ENCODE peak calls at places on chromosomes 11 and 22, in six cellular contexts. M is body of pancreas; N is SK-N-SH; A is CD8-positive, alpha-beta T cell; O is heart right ventricle; I is SJSA1. E is an unnamed sample. For H3K4me1, the result is how much of the 10 kb centered on the place peaks cover.

GRCh38 chr11:10930961-10931760 is 73.3 kb upstream of the ZBED5 start:
- DNase-seq in M (peak), N (peak), A (peak), O (peak), I (peak), E (peak)

GRCh38 chr22:40183029-40183581 is 5.4 kb downstream of the TNRC6B start:
- DNase-seq in M (peak), N (no peak), A (no peak), O (no peak), I (peak), E (no peak)

GRCh38 chr11:34299284-34299961 is 58.4 kb downstream of the ABTB2 start:
- DNase-seq in M (no peak), N (no peak), A (no peak), O (no peak), I (no peak), E (no peak)

GRCh38 chr11:122656073-122656630 is 630 bp downstream of the UBASH3B start:
- DNase-seq in M (peak), N (peak), A (peak), O (peak), I (peak), E (peak)

GRCh38 chr11:47051217-47051616 is 114.7 kb downstream of the CSTPP1 start:
- DNase-seq in M (no peak), N (no peak), A (no peak), O (no peak), I (no peak), E (no peak)

GRCh38 chr11:75475767-75476650 is 43.0 kb upstream of the KLHL35 start:
- DNase-seq in M (peak), N (no peak), A (no peak), O (peak), I (no peak), E (no peak)

GRCh38 chr11:44622721-44623258 is 57.3 kb downstream of the CD82 start:
- DNase-seq in M (no peak), N (no peak), A (peak), O (no peak), I (peak), E (no peak)

GRCh38 chr11:66743271-66743968 is 14.4 kb upstream of the SPTBN2 start:
- DNase-seq in M (peak), N (no peak), A (no peak), O (no peak), I (peak), E (no peak)

GRCh38 chr11:121606354-121606753 is 153.6 kb upstream of the SORL1-AS1 start:
- DNase-seq in M (no peak), N (no peak), A (no peak), O (no peak), I (no peak), E (no peak)

GRCh38 chr11:77199346-77199745 is 71.3 kb downstream of the MYO7A start:
- DNase-seq in M (no peak), N (no peak), A (no peak), O (no peak), I (no peak), E (peak)

GRCh38 chr11:126891556-126892217 is 108.9 kb downstream of the KIRREL3 start:
- DNase-seq in M (no peak), N (no peak), A (no peak), O (peak), I (no peak), E (no peak)

GRCh38 chr22:22408731-22409696 is 99.5 kb downstream of the ZNF280B start:
- DNase-seq in M (peak), N (peak), A (no peak), O (no peak), I (no peak), E (peak)

GRCh38 chr11:106281455-106282173 is 204.2 kb downstream of the AASDHPPT start:
- DNase-seq in M (no peak), N (no peak), A (no peak), O (no peak), I (no peak), E (no peak)

GRCh38 chr11:115220881-115221280 is 283.3 kb downstream of the CADM1 start:
- DNase-seq in M (no peak), N (no peak), A (no peak), O (no peak), I (no peak), E (no peak)

GRCh38 chr22:43402128-43402527 is 9.7 kb upstream of the MPPED1 start:
- DNase-seq in M (no peak), N (no peak), A (no peak), O (no peak), I (no peak), E (no peak)

GRCh38 chr11:130849215-130849568 is 67.1 kb downstream of the SNX19 start:
- DNase-seq in M (no peak), N (no peak), A (no peak), O (no peak), I (no peak), E (no peak)

GRCh38 chr22:37186228-37186996 is 1.6 kb downstream of the C1QTNF6 start:
- DNase-seq in M (peak), N (peak), A (peak), O (no peak), I (no peak), E (no peak)

GRCh38 chr11:9765320-9766101 is 101.6 kb downstream of the SWAP70 start:
- DNase-seq in M (peak), N (no peak), A (no peak), O (peak), I (peak), E (peak)

GRCh38 chr11:11382858-11383532 is 29.9 kb upstream of the CSNK2A3 start:
- DNase-seq in M (no peak), N (no peak), A (no peak), O (no peak), I (no peak), E (no peak)

GRCh38 chr22:37484115-37485005 is 1.8 kb downstream of the MFNG start:
- DNase-seq in M (peak), N (no peak), A (peak), O (peak), I (no peak), E (no peak)

GRCh38 chr11:116415095-116415494 is 357.7 kb downstream of the BUD13 start:
- DNase-seq in M (no peak), N (no peak), A (no peak), O (no peak), I (no peak), E (no peak)

GRCh38 chr11:45410391-45411215 is 124.5 kb upstream of the SYT13 start:
- DNase-seq in M (no peak), N (no peak), A (no peak), O (no peak), I (no peak), E (no peak)

GRCh38 chr11:130633466-130633865 is 185.0 kb downstream of the ADAMTS15 start:
- DNase-seq in M (no peak), N (no peak), A (no peak), O (no peak), I (no peak), E (no peak)

GRCh38 chr11:3939651-3940190 is 84.3 kb downstream of the STIM1 start:
- DNase-seq in M (no peak), N (no peak), A (no peak), O (no peak), I (no peak), E (no peak)

DNA sequence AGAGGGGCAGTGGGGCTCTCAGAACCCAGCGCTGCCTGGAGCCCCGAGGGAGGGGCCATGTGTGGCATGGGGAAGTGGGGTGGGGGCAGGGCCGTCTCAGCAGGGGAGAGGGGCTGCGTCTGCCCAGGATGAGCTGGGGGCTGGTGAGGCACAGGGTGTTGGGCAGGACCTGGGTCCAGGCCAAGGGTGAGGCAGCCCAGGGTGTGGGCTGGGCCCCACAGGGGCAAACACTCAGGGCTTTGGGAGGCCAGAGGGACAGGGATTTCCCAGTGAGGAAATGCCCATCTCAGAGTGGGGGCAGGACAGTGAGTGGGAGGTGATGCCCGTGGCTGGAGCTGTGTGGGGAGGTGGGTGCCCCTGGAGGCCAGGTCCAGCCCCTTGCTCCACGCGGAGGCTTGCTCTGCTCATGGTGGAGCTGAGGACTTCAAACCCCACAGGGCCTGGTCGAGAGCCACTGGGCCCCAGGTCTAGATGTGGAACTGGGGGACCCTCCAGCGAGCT is 5.4 kb downstream of the PLXNB2 start:
- DNase-seq in M (peak), N (no peak), A (no peak), O (peak), I (no peak), E (no peak)
- H3K4me1 ChIP-seq in M (half or more), N (under half), A (under half), O (half or more), I (under half), E (under half)

GRCh38 chr11:117970400-117971024 is 15.7 kb upstream of the IL10RA start:
- DNase-seq in M (peak), N (no peak), A (no peak), O (no peak), I (no peak), E (no peak)
- H3K4me1 ChIP-seq in M (under half), N (under half), A (half or more), O (under half), I (under half), E (under half)

DNA sequence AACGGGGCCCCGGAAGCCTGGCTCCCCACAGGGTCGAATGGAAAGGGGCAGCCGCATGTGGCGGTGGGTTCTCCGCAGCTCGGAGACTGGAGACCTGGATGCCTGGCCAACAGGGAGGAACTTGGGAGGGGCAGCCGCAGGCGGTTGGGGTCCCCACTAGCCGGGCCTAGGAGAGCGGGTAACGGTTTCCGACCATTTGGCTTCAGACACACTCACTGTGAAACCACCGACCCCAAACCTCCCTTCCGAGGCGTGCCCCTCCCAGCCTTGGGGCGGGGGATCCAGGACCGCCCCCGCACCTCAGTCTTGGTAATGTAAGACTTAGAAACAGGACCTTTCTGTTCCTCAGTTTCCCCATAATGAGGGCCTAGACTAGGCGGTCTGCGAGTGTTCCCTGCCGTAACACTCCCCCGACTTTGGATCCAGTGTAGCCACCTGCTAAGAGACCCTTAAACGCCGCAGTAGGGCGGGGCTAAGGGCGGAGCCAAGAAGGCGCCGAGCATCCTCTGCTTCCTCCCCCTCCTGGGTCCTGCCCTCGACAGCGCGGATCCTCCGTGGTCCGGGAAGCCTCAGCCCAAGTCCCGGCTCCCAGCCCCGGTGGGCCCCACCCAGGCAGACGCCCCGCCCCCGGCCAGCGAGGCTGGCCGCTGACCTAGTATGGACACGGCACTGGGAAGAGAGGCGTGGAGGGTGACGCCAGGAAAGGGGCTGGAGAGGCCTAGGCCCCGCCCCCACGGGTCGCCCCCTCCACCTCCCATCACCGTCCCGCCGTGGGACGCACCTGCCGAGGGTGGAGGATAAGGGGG is 1.8 kb upstream of the RASGRP2 start:
- DNase-seq in M (peak), N (peak), A (peak), O (peak), I (no peak), E (no peak)
- H3K4me1 ChIP-seq in M (under half), N (under half), A (under half), O (under half), I (under half), E (under half)

GRCh38 chr11:82927264-82927880 is 25.8 kb downstream of the DDIAS start:
- DNase-seq in M (peak), N (peak), A (no peak), O (no peak), I (no peak), E (peak)

GRCh38 chr11:82929121-82929520 is 27.6 kb downstream of the DDIAS start:
- DNase-seq in M (no peak), N (no peak), A (no peak), O (no peak), I (no peak), E (no peak)

GRCh38 chr11:82930229-82930628 is 28.7 kb downstream of the DDIAS start:
- DNase-seq in M (no peak), N (no peak), A (no peak), O (no peak), I (no peak), E (no peak)

GRCh38 chr11:82932564-82932963 is 31.0 kb downstream of the DDIAS start:
- DNase-seq in M (no peak), N (no peak), A (no peak), O (no peak), I (no peak), E (no peak)

DNA sequence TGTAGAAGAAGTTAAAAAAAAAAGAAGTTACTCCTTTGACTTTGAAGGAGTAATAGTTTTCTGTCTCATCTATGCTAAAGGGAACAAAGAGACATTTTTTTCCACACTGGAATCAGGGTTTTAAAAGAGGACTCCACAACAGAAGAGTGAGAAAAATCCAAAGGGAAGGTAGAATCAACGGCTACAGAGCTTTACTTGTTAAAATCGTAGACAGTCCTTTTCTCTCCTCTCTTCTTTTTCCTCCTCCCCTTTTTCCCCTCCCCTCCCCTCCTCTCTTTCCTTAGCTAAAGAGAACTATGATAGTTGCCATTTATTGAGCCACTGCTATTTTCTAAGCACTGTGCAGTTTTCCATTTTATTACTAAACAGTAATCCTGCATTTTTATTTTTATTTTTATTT is 29.2 kb downstream of the DDIAS start:
- DNase-seq in M (no peak), N (no peak), A (no peak), O (no peak), I (no peak), E (no peak)
- H3K4me1 ChIP-seq in M (under half), N (under half), A (under half), O (under half), I (under half), E (under half)

GRCh38 chr11:118340437-118340836 is 2.1 kb downstream of the CD3D start:
- DNase-seq in M (no peak), N (no peak), A (no peak), O (no peak), I (no peak), E (no peak)

GRCh38 chr11:118342503-118343161 is at the start of gene CD3D:
- DNase-seq in M (no peak), N (no peak), A (peak), O (no peak), I (no peak), E (no peak)

GRCh38 chr11:118338637-118339061 is 3.9 kb downstream of the CD3D start:
- DNase-seq in M (peak), N (no peak), A (peak), O (no peak), I (no peak), E (no peak)

GRCh38 chr11:118341749-118342489 is 586 bp downstream of the CD3D start:
- DNase-seq in M (no peak), N (no peak), A (peak), O (no peak), I (no peak), E (no peak)

GRCh38 chr11:118339281-118340045 is 3.0 kb downstream of the CD3D start:
- DNase-seq in M (no peak), N (no peak), A (peak), O (no peak), I (no peak), E (no peak)
- H3K4me1 ChIP-seq in M (under half), N (under half), A (half or more), O (under half), I (under half), E (under half)

DNA sequence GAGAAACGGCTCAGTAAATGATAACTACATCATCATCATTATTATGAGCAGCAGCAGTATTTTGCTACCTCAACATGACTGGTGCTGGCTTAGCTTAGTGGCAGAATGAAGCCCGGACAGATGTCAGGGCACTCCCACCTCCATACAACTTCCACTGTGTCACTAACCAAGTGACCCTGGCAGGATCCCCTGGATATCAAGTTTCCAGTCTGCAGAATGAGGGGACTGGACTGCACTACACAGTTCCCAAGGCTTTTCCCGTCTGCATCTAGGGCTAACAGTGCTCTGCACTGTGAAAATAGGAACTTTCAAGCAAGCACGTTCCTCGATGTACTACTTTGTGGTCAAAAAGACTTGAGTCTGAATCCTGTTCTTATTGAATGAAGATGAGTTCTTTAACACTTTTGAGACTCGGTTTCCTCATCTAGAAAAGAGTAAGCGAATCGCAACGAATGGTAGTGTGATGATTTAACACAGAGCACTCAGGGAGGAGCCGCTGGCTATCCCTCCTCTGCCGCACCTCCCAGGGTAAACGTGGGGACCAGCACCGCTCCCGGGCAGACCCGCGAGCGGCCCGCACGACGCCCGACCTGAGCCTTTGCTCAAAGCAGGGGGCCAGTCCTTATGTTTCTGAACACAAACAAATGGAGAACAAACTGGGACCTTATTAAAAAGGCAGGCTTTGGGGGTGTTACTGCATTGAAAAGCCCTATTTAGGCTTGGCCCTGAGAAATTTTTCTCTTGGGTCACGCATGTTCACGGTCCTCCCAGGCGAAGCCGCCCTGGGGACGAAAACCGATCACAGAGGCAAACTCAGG is 910 bp downstream of the CLTCL1 start:
- DNase-seq in M (no peak), N (no peak), A (peak), O (peak), I (no peak), E (no peak)
- H3K4me1 ChIP-seq in M (under half), N (under half), A (under half), O (half or more), I (half or more), E (under half)

GRCh38 chr11:73135346-73136284 is 6.5 kb downstream of the FCHSD2 start:
- DNase-seq in M (no peak), N (no peak), A (no peak), O (no peak), I (no peak), E (no peak)
- H3K4me1 ChIP-seq in M (under half), N (under half), A (under half), O (under half), I (under half), E (under half)

GRCh38 chr11:72773291-72773690 is 20.6 kb downstream of the STARD10 start:
- DNase-seq in M (peak), N (peak), A (no peak), O (no peak), I (peak), E (peak)
- H3K4me1 ChIP-seq in M (half or more), N (under half), A (under half), O (under half), I (under half), E (under half)

DNA sequence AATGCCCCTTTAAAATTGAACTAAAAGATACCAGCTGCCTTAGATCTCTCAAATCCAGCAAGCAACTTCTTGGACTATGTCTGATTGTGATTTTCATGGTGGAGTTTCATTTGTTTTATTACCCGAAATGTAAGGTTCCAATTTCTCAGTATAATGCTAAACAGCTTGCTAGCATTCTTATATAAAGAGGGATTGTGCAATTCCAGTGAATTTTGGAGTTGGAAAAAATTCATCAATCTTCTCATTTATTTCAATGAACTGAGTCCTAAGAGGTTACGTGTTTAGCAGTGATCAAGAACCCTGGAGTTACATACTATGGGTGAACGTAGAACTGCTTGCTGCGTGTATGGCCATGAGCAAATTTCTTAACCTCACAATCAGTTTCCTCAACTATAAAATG is 5.5 kb downstream of the ETS1 start:
- DNase-seq in M (no peak), N (no peak), A (no peak), O (no peak), I (no peak), E (no peak)
- H3K4me1 ChIP-seq in M (under half), N (under half), A (under half), O (half or more), I (under half), E (under half)

E was measured in BE2C.